ENCODE peak calls at places on chromosomes 5 and 9, in seven cellular contexts. P is Panc1; Y is brain microvascular endothelial cell; C is right atrium auricular region; V is iPS DF 6.9; J is neural progenitor cell; Z is CD8-positive, alpha-beta memory T cell. G is an unnamed sample.

GRCh38 chr5:152142845-152143469 is 218.3 kb upstream of the GLRA1 start:
- DNase-seq in C (peak; percentile 65), J (peak; percentile 77), V (peak; percentile 72), Z (peak; percentile 43), P (peak; percentile 39), Y (peak; percentile 60), G (peak; percentile 24)

GRCh38 chr5:164868761-164869160 is 1363.3 kb downstream of the MAT2B start:
- DNase-seq in P (no peak), J (peak; percentile 23), Z (no peak), C (no peak), Y (no peak), V (no peak), G (no peak)

GRCh38 chr9:5499889-5500398 is 10.4 kb upstream of the PDCD1LG2 start:
- DNase-seq in Z (no peak), C (no peak), V (no peak), P (no peak), Y (peak; percentile 51), J (no peak), G (no peak)

GRCh38 chr5:456351-457194 is 13.6 kb downstream of the EXOC3 start:
- DNase-seq in V (no peak), J (no peak), C (no peak), P (no peak), Z (no peak), Y (no peak), G (no peak)

GRCh38 chr5:175814676-175815075 is 56.7 kb upstream of the CPLX2 start:
- DNase-seq in C (no peak), V (no peak), Z (no peak), J (no peak), Y (peak; percentile 61), P (no peak), G (peak; percentile 45)

GRCh38 chr5:139659673-139660072 is 11.5 kb downstream of the CXXC5 start:
- DNase-seq in J (peak; percentile 73), Y (no peak), P (no peak), Z (no peak), C (no peak), V (no peak), G (no peak)

GRCh38 chr9:81174023-81174422 is 515.3 kb downstream of the TLE1 start:
- DNase-seq in J (no peak), Z (no peak), Y (no peak), C (no peak), P (no peak), V (no peak), G (no peak)

GRCh38 chr9:27865031-27865438 is 291.8 kb upstream of the C9orf72 start:
- DNase-seq in P (no peak), C (no peak), J (no peak), Z (no peak), Y (peak; percentile 41), V (no peak), G (no peak)

GRCh38 chr9:129887210-129888084 is 52.2 kb downstream of the USP20 start:
- DNase-seq in C (no peak), Y (peak; percentile 73), V (no peak), P (no peak), Z (peak; percentile 56), J (no peak), G (no peak)

GRCh38 chr5:119032653-119033052 is 38.2 kb upstream of the DMXL1 start:
- DNase-seq in J (no peak), Z (no peak), C (no peak), Y (no peak), P (no peak), V (no peak), G (no peak)

GRCh38 chr9:126148523-126148870 is 178.1 kb upstream of the MVB12B start:
- DNase-seq in Z (no peak), P (no peak), J (no peak), Y (no peak), C (peak; percentile 9), V (no peak), G (no peak)

DNA sequence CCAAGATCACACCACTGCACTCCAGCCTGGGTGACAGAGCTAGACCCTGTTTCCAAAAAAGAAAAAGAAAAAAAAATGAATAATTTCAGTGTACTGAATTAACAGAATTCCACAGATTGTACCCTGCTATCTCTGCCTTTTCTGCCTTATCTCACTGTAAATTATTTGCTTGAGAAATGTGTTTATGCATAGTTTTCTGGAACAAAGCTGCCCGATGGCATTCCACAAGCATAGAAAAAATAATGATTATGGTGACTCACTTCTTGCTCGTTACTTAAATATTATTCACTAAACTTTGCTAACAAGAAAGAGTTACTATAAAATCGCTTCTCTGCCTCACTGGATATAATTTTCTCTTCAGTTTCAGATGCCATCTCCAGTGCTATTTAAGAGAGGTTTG is 88.7 kb upstream of the FAM169A start:
- DNase-seq in Y (peak; percentile 16), V (no peak), P (no peak), C (no peak), Z (no peak), J (no peak), G (peak; percentile 37)
- H3K27ac ChIP-seq in Y (peak overlapping the region; percentile 50), V (no peak overlapping the region), P (no peak overlapping the region), C (no peak overlapping the region), Z (no peak overlapping the region), J (no peak overlapping the region), G (peak overlapping the region; percentile 81)

DNA sequence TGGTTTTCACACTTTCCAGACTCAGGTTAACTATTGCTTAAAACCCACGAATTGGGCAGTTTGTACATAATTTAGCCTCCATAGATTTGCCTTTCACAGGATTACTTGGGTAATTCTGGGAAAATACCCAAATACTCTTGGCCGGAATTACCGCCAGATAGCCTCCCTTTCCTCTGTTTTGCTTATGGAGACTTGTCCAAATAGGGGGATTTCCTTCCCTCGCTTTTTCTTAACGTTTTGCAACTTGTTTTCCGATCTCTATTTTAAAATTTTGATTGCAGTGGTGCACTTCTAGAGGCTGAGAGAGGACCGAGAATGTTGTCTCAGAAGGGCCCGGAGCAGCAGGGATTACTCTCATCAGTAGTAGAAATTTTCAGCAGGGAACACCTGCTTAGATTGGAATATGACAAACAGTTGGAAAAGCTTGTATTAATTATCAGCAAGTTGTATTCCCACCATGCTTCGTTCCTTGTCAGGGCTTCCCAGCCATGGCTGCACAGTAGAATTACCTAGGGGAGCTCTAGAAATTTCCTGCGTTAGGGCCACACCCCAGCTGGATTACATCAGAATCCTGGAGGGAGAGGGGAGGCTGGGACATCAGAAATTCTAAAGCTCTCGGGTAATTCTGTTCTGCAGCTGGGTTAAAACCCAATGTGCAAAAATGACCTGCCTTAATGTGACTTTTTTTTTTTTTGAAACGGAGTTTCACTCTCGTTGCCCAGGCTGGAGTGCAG is 329.1 kb downstream of the SH3GL2 start:
- DNase-seq in J (no peak), C (no peak), Z (no peak), V (no peak), Y (no peak), P (no peak), G (no peak)
- H3K27me3 ChIP-seq in J (peaks cover 58% of the 10 kb centered on the region), C (no peaks in the 10 kb centered on the region), Z (no peaks in the 10 kb centered on the region), V (peaks cover 35% of the 10 kb centered on the region), Y (peaks cover 32% of the 10 kb centered on the region), P (no peaks in the 10 kb centered on the region), G (peaks cover 22% of the 10 kb centered on the region)

GRCh38 chr5:160262151-160262550 is 32.8 kb downstream of the FABP6 start:
- DNase-seq in Z (no peak), C (no peak), V (no peak), P (no peak), Y (no peak), J (peak; percentile 93), G (no peak)

GRCh38 chr5:160259341-160259740 is 30.0 kb downstream of the FABP6 start:
- DNase-seq in J (no peak), V (no peak), Y (no peak), C (no peak), P (no peak), Z (no peak), G (no peak)

GRCh38 chr5:160262665-160263064 is 33.4 kb downstream of the FABP6 start:
- DNase-seq in Y (peak; percentile 49), P (no peak), Z (no peak), C (no peak), V (no peak), J (peak; percentile 26), G (no peak)

GRCh38 chr5:160260006-160260775 is 30.9 kb downstream of the FABP6 start:
- DNase-seq in P (no peak), Y (peak; percentile 6), C (no peak), V (no peak), Z (no peak), J (peak; percentile 45), G (no peak)

DNA sequence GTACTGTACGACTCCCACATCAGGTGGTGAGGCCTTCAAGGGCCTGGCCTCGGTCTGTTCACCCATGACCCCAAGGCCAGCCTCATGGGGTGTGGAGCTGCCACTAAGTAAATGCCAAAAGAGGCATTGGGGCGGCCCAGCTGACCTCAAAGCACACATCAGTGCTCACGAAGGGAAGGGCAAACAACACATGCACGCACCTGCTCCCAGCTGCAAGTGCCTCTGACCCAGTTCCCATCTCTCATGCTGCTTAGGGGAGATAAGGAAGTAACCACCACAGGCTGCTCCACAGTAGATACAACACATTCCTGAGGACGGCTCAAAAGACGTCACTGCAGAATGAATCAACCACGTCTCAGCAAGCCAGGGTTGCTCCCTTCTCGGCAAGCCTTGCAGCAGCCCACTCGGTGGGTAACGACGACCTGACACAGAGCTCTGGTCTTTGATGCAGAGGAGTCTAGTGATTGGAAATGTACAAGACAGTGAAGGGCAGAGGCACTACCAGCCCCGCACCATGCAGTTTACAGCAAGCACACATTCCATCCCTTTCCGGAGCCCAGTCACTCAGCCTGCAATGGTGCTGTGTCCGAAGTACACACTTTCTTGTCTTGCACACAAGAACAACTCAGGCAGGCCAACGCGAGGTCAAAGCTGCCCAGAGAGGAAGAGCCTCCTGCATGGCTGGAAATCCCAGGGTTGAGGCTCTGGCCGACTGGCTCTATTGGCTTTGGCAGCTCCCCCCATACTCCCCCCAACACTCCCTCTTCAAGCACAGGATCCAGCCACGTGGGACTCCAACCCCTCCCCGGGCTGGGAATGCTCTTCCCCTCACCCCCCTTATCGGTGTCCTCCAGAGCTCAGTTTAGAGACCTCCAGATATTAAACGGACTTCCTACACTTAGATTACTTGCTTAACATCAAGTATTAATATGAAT is 31.8 kb downstream of the FABP6 start:
- DNase-seq in Y (peak; percentile 99), V (no peak), C (no peak), J (peak; percentile 54), P (no peak), Z (no peak), G (peak; percentile 94)
- H3K27ac ChIP-seq in Y (peak overlapping the region; percentile 99), V (no peak overlapping the region), C (no peak overlapping the region), J (no peak overlapping the region), P (no peak overlapping the region), Z (peak overlapping the region; percentile 16), G (peak overlapping the region; percentile 95)

GRCh38 chr9:93644397-93645088 is 68.2 kb downstream of the PHF2 start:
- DNase-seq in V (no peak), Z (no peak), Y (no peak), P (no peak), J (no peak), C (no peak), G (no peak)

GRCh38 chr9:93645921-93646639 is 69.7 kb downstream of the PHF2 start:
- DNase-seq in V (no peak), J (no peak), Z (no peak), C (no peak), P (no peak), Y (no peak), G (no peak)

GRCh38 chr9:93640027-93640426 is 63.6 kb downstream of the PHF2 start:
- DNase-seq in Z (no peak), V (no peak), C (no peak), J (no peak), Y (no peak), P (no peak), G (no peak)

GRCh38 chr9:93645149-93645889 is 68.9 kb downstream of the PHF2 start:
- DNase-seq in V (no peak), P (no peak), Y (no peak), J (no peak), Z (no peak), C (no peak), G (no peak)

DNA sequence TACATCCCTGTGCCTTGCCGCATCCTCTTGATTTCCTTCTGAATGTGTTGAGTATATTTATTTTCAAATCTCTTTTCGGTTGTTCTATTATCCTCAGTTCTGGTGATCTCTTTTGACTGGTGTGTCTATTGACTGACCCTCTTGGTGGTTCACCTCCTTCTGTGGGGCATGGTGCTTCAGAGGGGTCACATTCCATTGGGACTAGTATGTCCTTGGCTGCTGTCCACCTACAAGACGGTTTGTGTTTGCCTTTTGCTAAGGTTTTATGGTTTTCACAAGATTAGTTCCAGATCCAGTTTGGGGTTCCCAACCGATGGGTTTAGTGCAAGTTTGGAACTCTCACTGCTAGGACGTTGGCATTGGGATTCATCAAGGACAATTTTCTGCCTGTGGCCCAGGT is 66.6 kb downstream of the PHF2 start:
- DNase-seq in Z (no peak), P (no peak), V (no peak), J (no peak), C (no peak), Y (peak; percentile 66), G (peak; percentile 50)
- H3K27me3 ChIP-seq in Z (no peaks in the 10 kb centered on the region), P (no peaks in the 10 kb centered on the region), V (no peaks in the 10 kb centered on the region), J (no peaks in the 10 kb centered on the region), C (no peaks in the 10 kb centered on the region), Y (no peaks in the 10 kb centered on the region), G (no peaks in the 10 kb centered on the region)

G was measured in AG04450.